ENCODE peak calls at places on chromosomes 5 and 9, in six cellular contexts. One of them, this sample, is unnamed.

GRCh38 chr5:53090229-53090628 is 19.3 kb downstream of the MOCS2 start:
- DNase-seq in effector memory CD4-positive, alpha-beta T cell: no peak
- DNase-seq in GM23338: no peak
- DNase-seq in IMR-90: no peak
- DNase-seq in pancreas: no peak
- DNase-seq in body of pancreas: no peak
- DNase-seq in this sample: no peak

GRCh38 chr5:68755293-68755692 is 338.5 kb upstream of the SLC30A5 start:
- DNase-seq in body of pancreas: no peak
- DNase-seq in GM23338: no peak
- DNase-seq in effector memory CD4-positive, alpha-beta T cell: no peak
- DNase-seq in IMR-90: no peak
- DNase-seq in pancreas: no peak
- DNase-seq in this sample: no peak

GRCh38 chr9:132032584-132032945 is 47.1 kb downstream of the MED27 start:
- DNase-seq in IMR-90: no peak
- DNase-seq in body of pancreas: peak; percentile 32
- DNase-seq in pancreas: peak; percentile 17
- DNase-seq in effector memory CD4-positive, alpha-beta T cell: no peak
- DNase-seq in GM23338: peak; percentile 55
- DNase-seq in this sample: no peak

GRCh38 chr9:4415281-4415680 is 75.0 kb upstream of the SLC1A1 start:
- DNase-seq in IMR-90: no peak
- DNase-seq in effector memory CD4-positive, alpha-beta T cell: no peak
- DNase-seq in body of pancreas: no peak
- DNase-seq in GM23338: no peak
- DNase-seq in pancreas: no peak
- DNase-seq in this sample: no peak

GRCh38 chr5:156584856-156585255 is 257.9 kb downstream of the SGCD start:
- DNase-seq in pancreas: no peak
- DNase-seq in effector memory CD4-positive, alpha-beta T cell: no peak
- DNase-seq in IMR-90: no peak
- DNase-seq in GM23338: no peak
- DNase-seq in body of pancreas: no peak
- DNase-seq in this sample: no peak

GRCh38 chr5:53262348-53262970 is 152.9 kb upstream of the MOCS2 start:
- DNase-seq in IMR-90: peak; percentile 72
- DNase-seq in body of pancreas: peak; percentile 14
- DNase-seq in GM23338: peak; percentile 44
- DNase-seq in effector memory CD4-positive, alpha-beta T cell: no peak
- DNase-seq in pancreas: no peak
- DNase-seq in this sample: no peak

GRCh38 chr9:106893088-106893487 is 30.1 kb downstream of the ZNF462 start:
- DNase-seq in IMR-90: peak; percentile 74
- DNase-seq in pancreas: no peak
- DNase-seq in effector memory CD4-positive, alpha-beta T cell: no peak
- DNase-seq in GM23338: no peak
- DNase-seq in body of pancreas: no peak
- DNase-seq in this sample: no peak

GRCh38 chr5:90390933-90391332 is 18.6 kb downstream of the CETN3 start:
- DNase-seq in GM23338: peak; percentile 71
- DNase-seq in body of pancreas: no peak
- DNase-seq in pancreas: no peak
- DNase-seq in effector memory CD4-positive, alpha-beta T cell: no peak
- DNase-seq in IMR-90: no peak
- DNase-seq in this sample: no peak

GRCh38 chr5:74072646-74073045 is 446.6 kb downstream of the ARHGEF28 start:
- DNase-seq in pancreas: no peak
- DNase-seq in GM23338: no peak
- DNase-seq in effector memory CD4-positive, alpha-beta T cell: no peak
- DNase-seq in IMR-90: no peak
- DNase-seq in body of pancreas: no peak
- DNase-seq in this sample: no peak

GRCh38 chr9:116154976-116155699 is 1.5 kb downstream of the PAPPA start:
- DNase-seq in pancreas: no peak
- DNase-seq in IMR-90: peak; percentile 82
- DNase-seq in GM23338: peak; percentile 54
- DNase-seq in effector memory CD4-positive, alpha-beta T cell: no peak
- DNase-seq in body of pancreas: no peak
- DNase-seq in this sample: no peak

GRCh38 chr9:104860280-104860679 is 67.7 kb downstream of the ABCA1 start:
- DNase-seq in effector memory CD4-positive, alpha-beta T cell: no peak
- DNase-seq in GM23338: no peak
- DNase-seq in pancreas: no peak
- DNase-seq in IMR-90: peak; percentile 11
- DNase-seq in body of pancreas: no peak
- DNase-seq in this sample: no peak

GRCh38 chr9:1416261-1416660 is 366.1 kb downstream of the DMRT2 start:
- DNase-seq in GM23338: no peak
- DNase-seq in effector memory CD4-positive, alpha-beta T cell: no peak
- DNase-seq in IMR-90: no peak
- DNase-seq in body of pancreas: no peak
- DNase-seq in pancreas: no peak
- DNase-seq in this sample: no peak

DNA sequence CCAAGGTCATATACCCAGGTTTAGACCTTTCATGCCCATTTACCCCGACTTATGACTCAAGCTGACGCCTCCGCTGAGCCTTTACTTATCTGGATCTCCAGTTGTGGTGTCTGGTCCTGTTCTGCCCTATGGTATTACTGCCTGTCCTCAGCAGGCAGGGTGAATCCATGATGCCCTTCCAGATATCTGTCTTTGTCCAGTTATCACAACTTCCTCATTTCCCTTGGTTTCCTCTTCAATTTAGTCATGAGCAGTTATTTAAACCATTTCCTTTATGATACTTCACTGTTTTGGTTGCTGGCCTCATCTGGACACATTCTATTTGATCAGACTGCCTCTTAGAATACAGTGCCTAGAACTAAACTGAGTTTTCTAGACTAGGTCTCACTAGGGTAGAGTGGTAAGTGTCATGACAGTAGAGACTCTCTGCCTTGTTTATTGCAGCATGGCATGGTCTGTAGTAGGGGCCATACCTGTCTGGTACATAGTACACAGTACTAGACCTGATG is 93.3 kb downstream of the MELK start:
- DNase-seq in body of pancreas: no peak
- DNase-seq in effector memory CD4-positive, alpha-beta T cell: no peak
- DNase-seq in pancreas: no peak
- DNase-seq in GM23338: no peak
- DNase-seq in IMR-90: peak; percentile 30
- DNase-seq in this sample: no peak
- H3K27ac ChIP-seq in body of pancreas: no peak overlapping the region
- H3K27ac ChIP-seq in effector memory CD4-positive, alpha-beta T cell: no peak overlapping the region
- H3K27ac ChIP-seq in pancreas: no peak overlapping the region
- H3K27ac ChIP-seq in GM23338: no peak overlapping the region
- H3K27ac ChIP-seq in IMR-90: no peak overlapping the region
- H3K27ac ChIP-seq in this sample: no peak overlapping the region

DNA sequence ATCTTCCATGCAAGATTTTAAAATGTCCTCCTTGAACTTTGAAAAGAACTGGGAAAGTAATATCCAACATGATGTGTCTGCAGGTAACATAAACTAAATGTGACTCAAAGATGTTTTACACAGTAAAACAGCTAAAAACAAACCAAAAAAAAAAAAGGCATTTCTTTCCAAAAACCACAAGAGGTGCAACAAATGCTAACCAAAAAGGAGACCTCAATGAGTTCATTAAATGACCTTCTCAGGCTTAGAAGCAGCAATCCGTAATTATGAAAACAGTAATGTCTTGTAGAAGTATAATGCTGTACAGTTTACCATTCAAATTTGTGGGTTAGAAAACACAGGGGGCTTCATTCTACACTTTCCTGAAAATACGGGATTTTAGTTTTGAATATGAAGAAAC is 2.5 kb downstream of the RNF145 start:
- DNase-seq in pancreas: no peak
- DNase-seq in body of pancreas: no peak
- DNase-seq in IMR-90: no peak
- DNase-seq in GM23338: no peak
- DNase-seq in effector memory CD4-positive, alpha-beta T cell: no peak
- DNase-seq in this sample: no peak
- H3K4me1 ChIP-seq in pancreas: peaks cover 5% of the 10 kb centered on the region
- H3K4me1 ChIP-seq in body of pancreas: peaks cover 30% of the 10 kb centered on the region
- H3K4me1 ChIP-seq in IMR-90: peaks cover 11% of the 10 kb centered on the region
- H3K4me1 ChIP-seq in GM23338: peaks cover 34% of the 10 kb centered on the region
- H3K4me1 ChIP-seq in effector memory CD4-positive, alpha-beta T cell: peaks cover 23% of the 10 kb centered on the region
- H3K4me1 ChIP-seq in this sample: peaks cover 3% of the 10 kb centered on the region

GRCh38 chr5:6637590-6637989 is 4.3 kb downstream of the SRD5A1 start:
- DNase-seq in effector memory CD4-positive, alpha-beta T cell: no peak
- DNase-seq in GM23338: no peak
- DNase-seq in IMR-90: no peak
- DNase-seq in pancreas: no peak
- DNase-seq in body of pancreas: no peak
- DNase-seq in this sample: peak; percentile 7

GRCh38 chr5:6636293-6636692 is 3.1 kb downstream of the SRD5A1 start:
- DNase-seq in pancreas: no peak
- DNase-seq in body of pancreas: peak; percentile 21
- DNase-seq in GM23338: no peak
- DNase-seq in effector memory CD4-positive, alpha-beta T cell: no peak
- DNase-seq in IMR-90: no peak
- DNase-seq in this sample: no peak

GRCh38 chr5:6634788-6635430 is 1.7 kb downstream of the SRD5A1 start:
- DNase-seq in IMR-90: peak; percentile 45
- DNase-seq in GM23338: no peak
- DNase-seq in effector memory CD4-positive, alpha-beta T cell: no peak
- DNase-seq in body of pancreas: no peak
- DNase-seq in pancreas: no peak
- DNase-seq in this sample: no peak

GRCh38 chr5:6638236-6638635 is 5.0 kb downstream of the SRD5A1 start:
- DNase-seq in effector memory CD4-positive, alpha-beta T cell: no peak
- DNase-seq in body of pancreas: no peak
- DNase-seq in IMR-90: no peak
- DNase-seq in pancreas: no peak
- DNase-seq in GM23338: no peak
- DNase-seq in this sample: no peak

DNA sequence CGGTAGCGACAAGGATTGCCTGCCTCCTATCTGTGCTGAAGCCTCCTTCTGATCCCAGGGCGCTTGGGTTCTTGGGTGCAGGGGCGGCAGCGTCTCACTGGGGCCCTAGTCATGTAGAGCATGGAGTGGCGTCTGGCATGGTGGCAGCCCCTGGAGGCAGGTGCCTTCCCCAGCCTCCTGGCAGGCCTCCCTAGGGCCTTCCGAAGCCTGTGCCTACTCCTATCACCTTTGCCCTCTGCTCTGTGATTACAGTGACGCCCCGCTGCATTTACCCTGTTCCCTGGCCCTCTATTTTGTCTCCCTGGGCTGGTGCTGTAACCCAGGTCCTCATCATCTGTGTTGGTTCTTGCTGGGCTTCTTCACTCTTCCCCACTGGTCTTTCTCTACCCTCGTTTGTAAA is 3.8 kb downstream of the SRD5A1 start:
- DNase-seq in effector memory CD4-positive, alpha-beta T cell: no peak
- DNase-seq in pancreas: no peak
- DNase-seq in body of pancreas: no peak
- DNase-seq in IMR-90: no peak
- DNase-seq in GM23338: no peak
- DNase-seq in this sample: no peak
- H3K27ac ChIP-seq in effector memory CD4-positive, alpha-beta T cell: no peak overlapping the region
- H3K27ac ChIP-seq in pancreas: no peak overlapping the region
- H3K27ac ChIP-seq in body of pancreas: no peak overlapping the region
- H3K27ac ChIP-seq in IMR-90: no peak overlapping the region
- H3K27ac ChIP-seq in GM23338: no peak overlapping the region
- H3K27ac ChIP-seq in this sample: no peak overlapping the region

DNA sequence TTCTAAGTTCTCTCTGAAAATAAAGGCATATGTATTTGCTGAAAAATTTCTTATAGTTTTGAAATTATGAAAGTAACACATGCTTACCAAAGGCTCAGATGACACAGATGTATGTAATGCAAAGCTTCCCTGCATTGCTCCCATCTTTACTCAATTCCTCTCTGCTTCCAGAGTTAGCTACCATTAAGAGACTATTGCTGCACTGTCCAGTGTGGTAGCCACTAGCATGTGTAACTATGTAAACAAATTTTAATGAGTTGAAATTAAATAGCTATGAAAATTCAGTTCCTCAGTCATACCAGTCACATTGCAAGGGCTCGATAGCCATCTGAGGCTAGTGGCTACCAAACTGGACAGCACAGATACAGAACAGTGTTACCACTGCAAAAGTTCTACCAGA is 17.9 kb downstream of the FRMD3 start:
- DNase-seq in GM23338: no peak
- DNase-seq in pancreas: no peak
- DNase-seq in effector memory CD4-positive, alpha-beta T cell: no peak
- DNase-seq in body of pancreas: no peak
- DNase-seq in IMR-90: no peak
- DNase-seq in this sample: no peak
- H3K4me1 ChIP-seq in GM23338: no peaks in the 10 kb centered on the region
- H3K4me1 ChIP-seq in pancreas: no peaks in the 10 kb centered on the region
- H3K4me1 ChIP-seq in effector memory CD4-positive, alpha-beta T cell: no peaks in the 10 kb centered on the region
- H3K4me1 ChIP-seq in body of pancreas: no peaks in the 10 kb centered on the region
- H3K4me1 ChIP-seq in IMR-90: no peaks in the 10 kb centered on the region
- H3K4me1 ChIP-seq in this sample: no peaks in the 10 kb centered on the region

GRCh38 chr9:123556464-123557435 is 200.8 kb downstream of the CRB2 start:
- DNase-seq in body of pancreas: no peak
- DNase-seq in effector memory CD4-positive, alpha-beta T cell: no peak
- DNase-seq in GM23338: no peak
- DNase-seq in pancreas: no peak
- DNase-seq in IMR-90: peak; percentile 26
- DNase-seq in this sample: no peak
- H3K27ac ChIP-seq in body of pancreas: no peak overlapping the region
- H3K27ac ChIP-seq in effector memory CD4-positive, alpha-beta T cell: no peak overlapping the region
- H3K27ac ChIP-seq in GM23338: no peak overlapping the region
- H3K27ac ChIP-seq in pancreas: no peak overlapping the region
- H3K27ac ChIP-seq in IMR-90: no peak overlapping the region
- H3K27ac ChIP-seq in this sample: no peak overlapping the region

DNA sequence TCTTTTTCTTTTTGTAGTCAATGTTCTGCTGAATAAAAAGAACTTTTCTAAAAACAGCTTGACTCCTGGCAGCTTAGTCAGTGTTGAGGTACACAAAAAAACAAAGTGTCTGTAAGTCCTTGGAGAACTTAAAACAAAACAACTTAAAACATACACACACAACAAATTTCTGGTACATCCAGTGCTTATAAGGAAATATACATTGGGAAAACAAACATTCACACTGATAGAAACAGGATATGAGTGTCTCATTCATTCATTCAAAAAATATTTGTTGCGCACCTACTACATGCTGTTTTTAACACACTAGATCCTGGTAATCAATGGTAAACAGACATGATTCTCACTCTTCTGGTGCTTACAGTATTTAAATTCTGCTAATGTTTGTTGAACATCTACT is 27.4 kb upstream of the MEGF9 start:
- DNase-seq in body of pancreas: no peak
- DNase-seq in GM23338: no peak
- DNase-seq in effector memory CD4-positive, alpha-beta T cell: no peak
- DNase-seq in pancreas: no peak
- DNase-seq in IMR-90: no peak
- DNase-seq in this sample: no peak
- H3K4me1 ChIP-seq in body of pancreas: no peaks in the 10 kb centered on the region
- H3K4me1 ChIP-seq in GM23338: no peaks in the 10 kb centered on the region
- H3K4me1 ChIP-seq in effector memory CD4-positive, alpha-beta T cell: no peaks in the 10 kb centered on the region
- H3K4me1 ChIP-seq in pancreas: no peaks in the 10 kb centered on the region
- H3K4me1 ChIP-seq in IMR-90: no peaks in the 10 kb centered on the region
- H3K4me1 ChIP-seq in this sample: no peaks in the 10 kb centered on the region

GRCh38 chr5:54615381-54615780 is 97.8 kb downstream of the SNX18 start:
- DNase-seq in IMR-90: no peak
- DNase-seq in GM23338: no peak
- DNase-seq in body of pancreas: no peak
- DNase-seq in pancreas: no peak
- DNase-seq in effector memory CD4-positive, alpha-beta T cell: no peak
- DNase-seq in this sample: no peak
- H3K27ac ChIP-seq in IMR-90: peak overlapping the region; percentile 50
- H3K27ac ChIP-seq in GM23338: no peak overlapping the region
- H3K27ac ChIP-seq in body of pancreas: no peak overlapping the region
- H3K27ac ChIP-seq in pancreas: no peak overlapping the region
- H3K27ac ChIP-seq in effector memory CD4-positive, alpha-beta T cell: no peak overlapping the region
- H3K27ac ChIP-seq in this sample: no peak overlapping the region

GRCh38 chr5:59126665-59127354 is 543.9 kb downstream of the RAB3C start:
- DNase-seq in IMR-90: peak; percentile 55
- DNase-seq in GM23338: peak; percentile 41
- DNase-seq in effector memory CD4-positive, alpha-beta T cell: no peak
- DNase-seq in pancreas: no peak
- DNase-seq in body of pancreas: no peak
- DNase-seq in this sample: peak; percentile 20
- H3K4me1 ChIP-seq in IMR-90: peaks cover 20% of the 10 kb centered on the region
- H3K4me1 ChIP-seq in GM23338: peaks cover 58% of the 10 kb centered on the region
- H3K4me1 ChIP-seq in effector memory CD4-positive, alpha-beta T cell: peaks cover 45% of the 10 kb centered on the region
- H3K4me1 ChIP-seq in pancreas: no peaks in the 10 kb centered on the region
- H3K4me1 ChIP-seq in body of pancreas: peaks cover 16% of the 10 kb centered on the region
- H3K4me1 ChIP-seq in this sample: peaks cover 6% of the 10 kb centered on the region

This sample was measured in small intestine.